ENCODE peak calls at places on chromosomes 2 and 18, in four cellular contexts. One of them, this sample, is unnamed.
A peak's percentile ranks its signal among the peaks of the same experiment; 100 is the strongest.

GRCh38 chr18:48790226-48790863 is 160.4 kb downstream of the SMAD7 start:
- DNase-seq in MM.1S: no peak
- DNase-seq in HCT116: peak; percentile 47
- DNase-seq in neural progenitor cell: no peak
- DNase-seq in this sample: no peak

GRCh38 chr2:143001521-143001920 is 124.1 kb downstream of the KYNU start:
- DNase-seq in MM.1S: no peak
- DNase-seq in HCT116: no peak
- DNase-seq in neural progenitor cell: no peak
- DNase-seq in this sample: no peak

GRCh38 chr2:159549234-159549633 is 67.1 kb downstream of the BAZ2B start:
- DNase-seq in MM.1S: no peak
- DNase-seq in HCT116: no peak
- DNase-seq in neural progenitor cell: no peak
- DNase-seq in this sample: peak; percentile 5

GRCh38 chr18:7497081-7497480 is 70.0 kb upstream of the PTPRM start:
- DNase-seq in MM.1S: no peak
- DNase-seq in HCT116: no peak
- DNase-seq in neural progenitor cell: no peak
- DNase-seq in this sample: no peak

GRCh38 chr2:31244101-31244500 is 10.1 kb downstream of the EHD3 start:
- DNase-seq in MM.1S: no peak
- DNase-seq in HCT116: no peak
- DNase-seq in neural progenitor cell: no peak
- DNase-seq in this sample: no peak

GRCh38 chr2:134142341-134142738 is 111.5 kb upstream of the MGAT5 start:
- DNase-seq in MM.1S: no peak
- DNase-seq in HCT116: no peak
- DNase-seq in neural progenitor cell: no peak
- DNase-seq in this sample: no peak

GRCh38 chr2:8620611-8621382 is 61.1 kb upstream of the ID2 start:
- DNase-seq in MM.1S: no peak
- DNase-seq in HCT116: no peak
- DNase-seq in neural progenitor cell: no peak
- DNase-seq in this sample: no peak

GRCh38 chr2:170815746-170816498 is 765 bp upstream of the GAD1 start:
- DNase-seq in MM.1S: peak; percentile 80
- DNase-seq in HCT116: peak; percentile 57
- DNase-seq in neural progenitor cell: peak; percentile 94
- DNase-seq in this sample: peak; percentile 67

GRCh38 chr2:3450385-3451031 is 68.8 kb downstream of the ADI1 start:
- DNase-seq in MM.1S: no peak
- DNase-seq in HCT116: no peak
- DNase-seq in neural progenitor cell: no peak
- DNase-seq in this sample: no peak

GRCh38 chr2:96616128-96616527 is 22.0 kb downstream of the KANSL3 start:
- DNase-seq in MM.1S: no peak
- DNase-seq in HCT116: no peak
- DNase-seq in neural progenitor cell: no peak
- DNase-seq in this sample: no peak

GRCh38 chr2:88184762-88185161 is 14.6 kb downstream of the THNSL2 start:
- DNase-seq in MM.1S: no peak
- DNase-seq in HCT116: no peak
- DNase-seq in neural progenitor cell: no peak
- DNase-seq in this sample: no peak

GRCh38 chr2:66323496-66323895 is 111.4 kb upstream of the MEIS1 start:
- DNase-seq in MM.1S: no peak
- DNase-seq in HCT116: no peak
- DNase-seq in neural progenitor cell: no peak
- DNase-seq in this sample: no peak

GRCh38 chr18:8951491-8951890 is 151.0 kb upstream of the NDUFV2 start:
- DNase-seq in MM.1S: peak; percentile 96
- DNase-seq in HCT116: no peak
- DNase-seq in neural progenitor cell: no peak
- DNase-seq in this sample: no peak

GRCh38 chr2:25000503-25001328 is 29.0 kb upstream of the DNAJC27 start:
- DNase-seq in MM.1S: no peak
- DNase-seq in HCT116: no peak
- DNase-seq in neural progenitor cell: no peak
- DNase-seq in this sample: peak; percentile 85

GRCh38 chr2:98376996-98377395 is 30.7 kb downstream of the CNGA3 start:
- DNase-seq in MM.1S: no peak
- DNase-seq in HCT116: no peak
- DNase-seq in neural progenitor cell: no peak
- DNase-seq in this sample: no peak

GRCh38 chr2:162967137-162967536 is 128.6 kb upstream of the KCNH7 start:
- DNase-seq in MM.1S: no peak
- DNase-seq in HCT116: no peak
- DNase-seq in neural progenitor cell: no peak
- DNase-seq in this sample: no peak

GRCh38 chr2:174465327-174465726 is 21.5 kb downstream of the GPR155 start:
- DNase-seq in MM.1S: no peak
- DNase-seq in HCT116: no peak
- DNase-seq in neural progenitor cell: peak; percentile 47
- DNase-seq in this sample: peak; percentile 7

GRCh38 chr2:109339519-109339991 is 210.6 kb downstream of the SH3RF3 start:
- DNase-seq in MM.1S: no peak
- DNase-seq in HCT116: no peak
- DNase-seq in neural progenitor cell: no peak
- DNase-seq in this sample: peak; percentile 78

GRCh38 chr18:21735452-21736015 is 5.1 kb upstream of the MIB1 start:
- DNase-seq in MM.1S: peak; percentile 93
- DNase-seq in HCT116: no peak
- DNase-seq in neural progenitor cell: peak; percentile 53
- DNase-seq in this sample: no peak

GRCh38 chr2:217831306-217831705 is 171.5 kb downstream of the TNS1 start:
- DNase-seq in MM.1S: no peak
- DNase-seq in HCT116: no peak
- DNase-seq in neural progenitor cell: no peak
- DNase-seq in this sample: no peak

GRCh38 chr2:127102464-127103242 is 4.3 kb downstream of the BIN1 start:
- DNase-seq in MM.1S: no peak
- DNase-seq in HCT116: no peak
- DNase-seq in neural progenitor cell: no peak
- DNase-seq in this sample: no peak

GRCh38 chr2:125310671-125311364 is 1285.7 kb downstream of the CNTNAP5 start:
- DNase-seq in MM.1S: no peak
- DNase-seq in HCT116: no peak
- DNase-seq in neural progenitor cell: no peak
- DNase-seq in this sample: no peak

GRCh38 chr2:204491528-204491927 is 53.7 kb upstream of the PARD3B start:
- DNase-seq in MM.1S: no peak
- DNase-seq in HCT116: no peak
- DNase-seq in neural progenitor cell: no peak
- DNase-seq in this sample: peak; percentile 84

GRCh38 chr2:239073270-239073669 is 225.4 kb downstream of the TWIST2 start:
- DNase-seq in MM.1S: no peak
- DNase-seq in HCT116: no peak
- DNase-seq in neural progenitor cell: no peak
- DNase-seq in this sample: no peak

GRCh38 chr18:35478520-35479435 is 19.0 kb downstream of the INO80C start:
- DNase-seq in MM.1S: no peak
- DNase-seq in HCT116: peak; percentile 95
- DNase-seq in neural progenitor cell: no peak
- DNase-seq in this sample: peak; percentile 95

GRCh38 chr2:210481601-210482124 is 5.1 kb upstream of the LANCL1 start:
- DNase-seq in MM.1S: no peak
- DNase-seq in HCT116: no peak
- DNase-seq in neural progenitor cell: peak; percentile 31
- DNase-seq in this sample: no peak

GRCh38 chr2:17059452-17059851 is 393.8 kb upstream of the CYRIA start:
- DNase-seq in MM.1S: no peak
- DNase-seq in HCT116: no peak
- DNase-seq in neural progenitor cell: no peak
- DNase-seq in this sample: no peak

GRCh38 chr2:59594671-59595222 is 958.7 kb downstream of the BCL11A start:
- DNase-seq in MM.1S: peak; percentile 76
- DNase-seq in HCT116: no peak
- DNase-seq in neural progenitor cell: no peak
- DNase-seq in this sample: no peak

DNA sequence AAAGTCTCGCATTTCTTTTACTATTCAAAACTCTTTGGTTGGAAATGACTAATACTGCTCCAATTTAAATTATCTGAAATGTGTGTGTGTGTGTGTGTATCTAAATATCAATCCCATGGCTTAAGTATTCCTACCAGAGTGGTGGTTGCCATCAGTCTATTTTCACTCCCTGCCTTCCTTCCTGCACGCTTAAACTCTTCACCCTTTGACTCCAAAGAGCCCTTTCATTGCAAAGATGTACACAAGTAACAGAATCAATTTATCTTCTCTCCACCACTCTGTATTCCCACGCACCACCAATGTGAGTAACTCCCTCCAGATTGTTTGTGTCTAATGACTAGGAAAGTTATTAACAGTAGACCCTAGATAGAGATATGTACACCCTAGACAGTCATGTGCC is 42.8 kb downstream of the ARL6IP6 start:
- DNase-seq in MM.1S: no peak
- DNase-seq in HCT116: no peak
- DNase-seq in neural progenitor cell: no peak
- DNase-seq in this sample: no peak
- H2AFZ ChIP-seq in MM.1S: no peak overlapping the region
- H2AFZ ChIP-seq in HCT116: no peak overlapping the region
- H2AFZ ChIP-seq in neural progenitor cell: no peak overlapping the region
- H2AFZ ChIP-seq in this sample: no peak overlapping the region

DNA sequence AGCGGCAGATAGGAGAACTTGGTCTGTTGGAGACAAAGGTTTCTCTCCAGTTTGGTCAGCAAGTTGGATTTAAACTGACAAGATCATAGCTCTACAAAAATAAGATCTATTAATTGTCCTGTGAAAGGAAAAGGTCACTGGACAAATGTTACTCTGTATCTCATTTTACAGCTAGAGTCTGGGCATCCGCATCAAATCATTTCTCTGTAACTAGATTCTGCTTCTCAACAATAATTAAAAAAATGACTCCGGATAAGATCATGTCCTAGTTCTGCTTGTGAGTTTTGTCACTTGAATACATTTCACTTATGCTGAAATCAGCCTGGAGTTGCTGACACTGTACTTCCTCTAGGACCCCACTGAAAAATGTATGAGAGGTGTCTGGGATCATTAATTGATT is 310.8 kb downstream of the ALK start:
- DNase-seq in MM.1S: no peak
- DNase-seq in HCT116: no peak
- DNase-seq in neural progenitor cell: no peak
- DNase-seq in this sample: no peak
- TF ChIP-seq EZH2phosphoT487 in MM.1S: no peak
- TF ChIP-seq EZH2phosphoT487 in HCT116: no peak
- TF ChIP-seq EZH2phosphoT487 in neural progenitor cell: no peak
- TF ChIP-seq EZH2phosphoT487 in this sample: no peak

GRCh38 chr2:197433770-197434438 is 924 bp downstream of the SF3B1 start:
- DNase-seq in MM.1S: peak; percentile 29
- DNase-seq in HCT116: no peak
- DNase-seq in neural progenitor cell: no peak
- DNase-seq in this sample: peak; percentile 51
- H2AFZ ChIP-seq in MM.1S: no peak overlapping the region
- H2AFZ ChIP-seq in HCT116: no peak overlapping the region
- H2AFZ ChIP-seq in neural progenitor cell: no peak overlapping the region
- H2AFZ ChIP-seq in this sample: peak overlapping the region; percentile 78

GRCh38 chr18:6452194-6452593 is 37.5 kb upstream of the L3MBTL4 start:
- DNase-seq in MM.1S: no peak
- DNase-seq in HCT116: no peak
- DNase-seq in neural progenitor cell: no peak
- DNase-seq in this sample: no peak
- TF ChIP-seq EZH2phosphoT487 in MM.1S: no peak
- TF ChIP-seq EZH2phosphoT487 in HCT116: no peak
- TF ChIP-seq EZH2phosphoT487 in neural progenitor cell: no peak
- TF ChIP-seq EZH2phosphoT487 in this sample: no peak

DNA sequence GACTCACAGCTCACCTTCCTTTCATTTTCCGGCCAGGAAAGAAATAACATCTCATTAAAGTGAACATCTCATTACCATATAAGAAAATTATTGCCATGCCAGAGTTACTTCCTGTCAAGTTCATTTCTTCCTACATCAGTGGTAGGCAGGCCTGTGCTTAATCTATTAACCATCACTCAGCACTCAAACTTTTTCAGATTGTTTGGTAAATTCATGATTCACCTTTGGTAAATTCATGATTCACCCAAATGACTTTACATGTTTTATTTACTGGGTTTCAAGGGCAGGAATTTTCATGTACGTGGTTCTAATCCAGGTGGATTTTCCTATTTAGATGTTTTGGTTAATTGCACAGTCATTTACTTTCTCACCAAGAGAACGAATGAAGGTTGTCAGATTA is 116.5 kb downstream of the CSRNP3 start:
- DNase-seq in MM.1S: no peak
- DNase-seq in HCT116: no peak
- DNase-seq in neural progenitor cell: no peak
- DNase-seq in this sample: no peak
- H2AFZ ChIP-seq in MM.1S: no peak overlapping the region
- H2AFZ ChIP-seq in HCT116: no peak overlapping the region
- H2AFZ ChIP-seq in neural progenitor cell: no peak overlapping the region
- H2AFZ ChIP-seq in this sample: no peak overlapping the region

DNA sequence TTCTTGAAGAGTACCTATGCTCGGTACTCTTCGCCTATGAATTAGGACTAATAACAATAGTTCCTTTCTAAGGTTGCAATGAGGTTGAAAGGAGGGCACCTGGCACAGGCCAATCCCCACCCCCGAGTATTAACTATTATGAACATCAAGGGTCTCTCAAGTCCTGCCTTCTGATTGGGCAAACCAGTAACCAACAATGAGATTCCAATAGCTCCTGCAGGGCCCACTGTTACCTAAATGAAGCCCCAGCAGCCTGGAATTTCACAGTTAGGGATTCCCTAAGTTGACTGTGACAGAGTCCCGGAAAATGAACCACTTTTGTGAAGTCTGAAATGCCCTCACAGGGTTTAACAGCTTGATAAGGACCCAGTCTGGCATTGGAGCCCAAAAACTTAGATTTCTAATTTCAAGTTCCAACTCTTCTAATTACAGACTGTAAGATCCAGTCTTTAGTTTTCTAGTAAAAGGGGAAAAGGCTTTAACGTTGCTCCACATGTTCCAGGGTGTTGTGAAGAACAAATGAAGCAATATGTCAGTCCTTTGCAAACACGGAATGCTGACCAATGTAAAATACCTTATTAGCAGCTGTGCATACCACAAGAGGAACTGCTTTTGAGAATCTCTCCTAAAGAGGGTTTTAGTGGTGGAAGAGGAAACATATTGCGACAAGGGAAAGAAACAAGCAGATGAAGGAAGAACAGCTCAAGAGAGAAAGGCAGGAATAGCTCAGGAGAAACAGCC is 277.7 kb upstream of the MAP2 start:
- DNase-seq in MM.1S: peak; percentile 70
- DNase-seq in HCT116: no peak
- DNase-seq in neural progenitor cell: peak; percentile 7
- DNase-seq in this sample: no peak
- TF ChIP-seq EZH2phosphoT487 in MM.1S: no peak
- TF ChIP-seq EZH2phosphoT487 in HCT116: no peak
- TF ChIP-seq EZH2phosphoT487 in neural progenitor cell: no peak
- TF ChIP-seq EZH2phosphoT487 in this sample: no peak